ENCODE peak calls at places on chromosomes 11 and 22, in five cellular contexts. W, T, V, H and L are unnamed samples.

GRCh38 chr22:28560005-28560742 is 119.5 kb downstream of the TTC28 start:
- DNase-seq in W (no peak), T (no peak), V (no peak), H (peak), L (no peak)

GRCh38 chr11:5297671-5298070 is 4.1 kb downstream of the OR51B4 start:
- DNase-seq in W (no peak), T (no peak), V (no peak), H (no peak), L (no peak)

GRCh38 chr22:22925795-22926358 is 38.3 kb downstream of the IGLL5 start:
- DNase-seq in W (no peak), T (no peak), V (no peak), H (no peak), L (no peak)

GRCh38 chr11:75196426-75196825 is 44.1 kb upstream of the TPBGL start:
- DNase-seq in W (no peak), T (no peak), V (no peak), H (no peak), L (no peak)

GRCh38 chr11:124070906-124071621 is 29.9 kb upstream of the OR10G7 start:
- DNase-seq in W (no peak), T (peak), V (peak), H (peak), L (peak)

GRCh38 chr11:44943118-44943517 is 7.6 kb downstream of the TP53I11 start:
- DNase-seq in W (no peak), T (no peak), V (no peak), H (no peak), L (peak)

GRCh38 chr22:44431256-44431655 is 66.8 kb downstream of the RTL6 start:
- DNase-seq in W (no peak), T (no peak), V (no peak), H (no peak), L (no peak)

GRCh38 chr11:115317428-115318185 is 186.6 kb downstream of the CADM1 start:
- DNase-seq in W (no peak), T (no peak), V (no peak), H (no peak), L (no peak)

GRCh38 chr22:44202261-44202789 is 21.6 kb downstream of the PARVG start:
- DNase-seq in W (no peak), T (no peak), V (no peak), H (peak), L (no peak)

GRCh38 chr11:65057526-65057925 is 827 bp downstream of the NAALADL1 start:
- DNase-seq in W (no peak), T (no peak), V (no peak), H (no peak), L (no peak)

GRCh38 chr11:83641511-83641910 is 355.3 kb upstream of the CCDC90B start:
- DNase-seq in W (no peak), T (peak), V (no peak), H (no peak), L (no peak)

GRCh38 chr22:38189104-38189503 is 7.5 kb upstream of the PLA2G6 start:
- DNase-seq in W (no peak), T (no peak), V (no peak), H (no peak), L (no peak)

GRCh38 chr11:65651339-65651588 is 11.5 kb downstream of the RELA start:
- DNase-seq in W (no peak), T (no peak), V (no peak), H (no peak), L (no peak)

GRCh38 chr11:67002921-67003411 is 20.0 kb upstream of the SYT12 start:
- DNase-seq in W (no peak), T (no peak), V (no peak), H (no peak), L (no peak)

GRCh38 chr22:44359496-44360110 is 46.9 kb upstream of the SHISAL1 start:
- DNase-seq in W (no peak), T (no peak), V (no peak), H (no peak), L (no peak)

GRCh38 chr11:8258289-8258688 is 5.4 kb downstream of the LMO1 start:
- DNase-seq in W (no peak), T (no peak), V (no peak), H (no peak), L (no peak)

GRCh38 chr11:123033895-123034294 is 28.0 kb downstream of the HSPA8 start:
- DNase-seq in W (no peak), T (peak), V (no peak), H (no peak), L (no peak)

GRCh38 chr11:75303544-75304224 is 47.8 kb downstream of the ARRB1 start:
- DNase-seq in W (no peak), T (no peak), V (no peak), H (no peak), L (no peak)

GRCh38 chr11:71253794-71254193 is 1.4 kb upstream of the SHANK2 start:
- DNase-seq in W (no peak), T (no peak), V (no peak), H (no peak), L (no peak)

GRCh38 chr22:38262051-38262795 is 10.6 kb downstream of the TMEM184B start:
- DNase-seq in W (no peak), T (peak), V (no peak), H (no peak), L (peak)

GRCh38 chr11:111944139-111944538 is 7.0 kb downstream of the DIXDC1 start:
- DNase-seq in W (no peak), T (no peak), V (no peak), H (peak), L (no peak)

GRCh38 chr11:65086809-65087208 is 2.8 kb downstream of the ZFPL1 start:
- DNase-seq in W (no peak), T (no peak), V (no peak), H (no peak), L (no peak)

GRCh38 chr22:37982938-37983859 is 1.2 kb downstream of the SOX10 start:
- DNase-seq in W (no peak), T (peak), V (peak), H (no peak), L (no peak)

GRCh38 chr11:61999141-61999975 is 31.9 kb upstream of the FTH1 start:
- DNase-seq in W (no peak), T (no peak), V (no peak), H (no peak), L (no peak)

GRCh38 chr11:64817476-64817875 is 7.1 kb upstream of the MEN1 start:
- DNase-seq in W (no peak), T (no peak), V (no peak), H (no peak), L (no peak)

GRCh38 chr11:118838905-118839553 is 44.7 kb upstream of the CXCR5 start:
- DNase-seq in W (no peak), T (no peak), V (no peak), H (no peak), L (no peak)

GRCh38 chr11:134466035-134466908 is 54.2 kb upstream of the B3GAT1 start:
- DNase-seq in W (no peak), T (peak), V (peak), H (no peak), L (no peak)

GRCh38 chr22:49807780-49808708 is 19.6 kb downstream of the BRD1 start:
- DNase-seq in W (no peak), T (no peak), V (no peak), H (no peak), L (no peak)

GRCh38 chr11:107473797-107474196 is 16.2 kb upstream of the CWF19L2 start:
- DNase-seq in W (no peak), T (no peak), V (no peak), H (no peak), L (no peak)

GRCh38 chr11:134658481-134659080 is 246.5 kb upstream of the B3GAT1 start:
- DNase-seq in W (no peak), T (no peak), V (no peak), H (no peak), L (no peak)

GRCh38 chr22:37079668-37080171 is 28.2 kb downstream of the KCTD17 start:
- DNase-seq in W (no peak), T (no peak), V (no peak), H (peak), L (no peak)

GRCh38 chr11:125166347-125166841 is 1.8 kb downstream of the PKNOX2 start:
- DNase-seq in W (no peak), T (peak), V (peak), H (peak), L (no peak)

GRCh38 chr11:117618956-117619355 is 178.1 kb downstream of the DSCAML1 start:
- DNase-seq in W (no peak), T (peak), V (no peak), H (no peak), L (no peak)

GRCh38 chr11:79932612-79933011 is 491.8 kb upstream of the TENM4 start:
- DNase-seq in W (no peak), T (no peak), V (no peak), H (no peak), L (no peak)

GRCh38 chr11:10322830-10323792 is 18.2 kb downstream of the ADM start:
- DNase-seq in W (no peak), T (peak), V (no peak), H (peak), L (no peak)

GRCh38 chr11:95714853-95715776 is 74.5 kb downstream of the FAM76B start:
- DNase-seq in W (no peak), T (no peak), V (no peak), H (no peak), L (no peak)

GRCh38 chr22:42949159-42949558 is 65.8 kb downstream of the PACSIN2 start:
- DNase-seq in W (no peak), T (no peak), V (no peak), H (peak), L (no peak)
- TF ChIP-seq CTCF in W (no peak), T (no peak), V (no peak), H (no peak), L (no peak)

GRCh38 chr11:126310229-126310991 is 6.5 kb downstream of the DCPS start:
- DNase-seq in W (peak), T (peak), V (peak), H (peak), L (peak)

GRCh38 chr11:126308271-126308671 is 4.4 kb downstream of the DCPS start:
- DNase-seq in W (no peak), T (no peak), V (no peak), H (no peak), L (no peak)

GRCh38 chr11:126305699-126306098 is 1.8 kb downstream of the DCPS start:
- DNase-seq in W (no peak), T (no peak), V (no peak), H (no peak), L (no peak)

GRCh38 chr11:126304457-126305072 is 705 bp downstream of the DCPS start:
- DNase-seq in W (no peak), T (no peak), V (no peak), H (no peak), L (no peak)

DNA sequence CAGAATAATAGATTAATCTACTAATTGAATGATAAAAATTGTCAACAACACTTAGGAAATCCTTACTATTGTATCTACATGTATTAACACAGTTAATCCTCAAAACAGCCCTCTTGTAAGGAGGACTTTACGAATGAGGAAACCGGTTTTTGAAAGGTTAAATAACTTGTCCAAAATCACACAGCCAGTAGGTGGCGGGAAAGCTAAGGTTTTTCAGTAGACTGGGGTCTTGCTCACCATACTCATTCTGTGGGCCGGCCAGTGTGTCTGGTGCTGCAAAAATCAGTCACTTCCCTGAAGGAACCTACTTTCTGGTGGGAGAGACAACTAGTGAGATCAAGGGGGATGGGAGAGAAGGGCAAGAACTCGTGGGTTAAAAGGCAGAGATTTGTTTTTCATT is 3.8 kb downstream of the DCPS start:
- DNase-seq in W (no peak), T (peak), V (peak), H (peak), L (no peak)
- TF ChIP-seq CTCF in W (no peak), T (peak), V (peak), H (peak), L (no peak)

DNA sequence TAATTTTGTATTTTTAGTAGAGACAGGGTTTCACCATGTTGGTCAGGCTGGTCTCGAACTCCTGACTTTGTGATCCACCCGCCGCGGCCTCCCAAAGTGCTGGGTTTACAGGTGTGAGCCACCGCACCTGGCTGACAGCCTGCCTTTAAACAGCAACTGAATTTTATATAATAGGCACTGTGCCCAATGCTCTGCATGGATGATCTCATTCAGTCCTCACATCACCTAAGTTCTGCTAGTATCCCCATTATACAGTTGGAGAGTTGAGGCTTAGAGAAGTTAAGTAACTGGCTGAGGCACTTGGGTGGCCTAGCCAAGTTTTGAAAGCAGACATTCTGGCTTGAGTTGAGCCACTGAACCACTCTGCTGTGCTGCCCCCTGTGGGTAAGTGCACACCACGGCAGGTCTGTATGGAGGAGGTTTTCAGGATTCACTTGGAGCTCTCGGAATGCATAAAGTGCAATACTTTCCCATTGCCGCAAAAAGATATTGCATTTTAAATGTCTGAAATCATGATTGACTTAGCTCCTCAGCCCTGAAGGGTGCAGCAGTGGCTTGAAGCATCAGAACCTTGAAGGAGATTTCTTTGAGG is 112.4 kb downstream of the LDLRAD3 start:
- DNase-seq in W (no peak), T (peak), V (peak), H (no peak), L (no peak)
- TF ChIP-seq CTCF in W (peak), T (peak), V (peak), H (peak), L (no peak)

GRCh38 chr11:109037856-109038780 is 373.2 kb downstream of the DDX10 start:
- DNase-seq in W (no peak), T (peak), V (no peak), H (peak), L (no peak)

GRCh38 chr11:109043318-109043717 is 378.4 kb downstream of the DDX10 start:
- DNase-seq in W (no peak), T (no peak), V (no peak), H (no peak), L (no peak)

GRCh38 chr11:109039611-109040010 is 374.7 kb downstream of the DDX10 start:
- DNase-seq in W (no peak), T (no peak), V (no peak), H (no peak), L (no peak)

GRCh38 chr11:109041876-109042275 is 377.0 kb downstream of the DDX10 start:
- DNase-seq in W (no peak), T (no peak), V (no peak), H (no peak), L (no peak)

GRCh38 chr11:109040303-109040702 is 375.4 kb downstream of the DDX10 start:
- DNase-seq in W (no peak), T (peak), V (no peak), H (no peak), L (no peak)
- TF ChIP-seq CTCF in W (no peak), T (peak), V (no peak), H (peak), L (no peak)

GRCh38 chr11:31340903-31341572 is 28.5 kb downstream of the DCDC1 start:
- DNase-seq in W (no peak), T (peak), V (no peak), H (peak), L (no peak)
- TF ChIP-seq CTCF in W (no peak), T (peak), V (peak), H (peak), L (no peak)

GRCh38 chr22:31575190-31575589 is 78.9 kb downstream of the SFI1 start:
- DNase-seq in W (no peak), T (no peak), V (no peak), H (no peak), L (no peak)

GRCh38 chr22:31577711-31578110 is 81.4 kb downstream of the SFI1 start:
- DNase-seq in W (no peak), T (no peak), V (no peak), H (no peak), L (no peak)

GRCh38 chr22:31574015-31574670 is 77.8 kb downstream of the SFI1 start:
- DNase-seq in W (no peak), T (no peak), V (no peak), H (no peak), L (no peak)

GRCh38 chr22:31569126-31569525 is 72.8 kb downstream of the SFI1 start:
- DNase-seq in W (no peak), T (no peak), V (no peak), H (no peak), L (no peak)

DNA sequence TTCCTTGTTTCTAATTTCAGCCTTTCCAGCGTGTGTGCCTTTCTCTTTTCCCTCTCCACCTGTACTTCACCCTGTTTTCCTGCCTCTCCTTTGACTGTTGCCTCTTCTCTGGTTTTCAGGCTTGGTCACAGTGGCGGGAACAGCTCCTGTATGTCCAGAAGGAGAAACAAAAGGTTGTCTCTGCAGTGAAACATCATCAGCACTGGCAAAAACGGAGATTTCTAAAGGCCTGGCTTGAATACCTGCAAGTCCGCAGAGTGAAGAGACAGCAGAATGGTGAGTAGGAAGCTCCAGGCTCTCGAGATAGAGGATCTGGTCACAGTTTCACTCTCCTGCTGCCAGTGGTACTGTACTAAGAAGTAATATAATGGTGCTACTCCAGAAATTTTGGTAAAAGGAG is 76.6 kb downstream of the SFI1 start:
- DNase-seq in W (no peak), T (no peak), V (no peak), H (no peak), L (no peak)
- TF ChIP-seq CTCF in W (no peak), T (no peak), V (no peak), H (no peak), L (no peak)

DNA sequence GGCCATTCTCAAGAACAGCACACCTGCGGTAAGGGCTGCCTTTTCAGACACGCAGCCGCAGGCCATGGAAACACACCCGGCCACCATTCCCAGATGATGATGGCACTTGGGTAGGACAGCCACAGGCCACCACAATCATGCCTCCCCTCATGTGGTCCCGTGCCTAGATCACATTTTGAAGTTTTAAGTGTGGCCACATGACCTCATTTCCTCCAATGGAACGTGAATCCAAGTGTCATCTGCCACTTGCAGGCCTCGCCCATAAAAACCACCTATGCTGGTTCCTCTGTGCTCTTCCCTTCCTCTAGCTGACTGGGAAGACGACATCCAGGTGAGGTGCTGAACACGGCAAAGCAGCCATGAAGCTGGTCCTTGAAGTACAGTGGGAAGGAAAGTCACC is 44.6 kb upstream of the SLC25A1 start:
- DNase-seq in W (no peak), T (no peak), V (no peak), H (no peak), L (no peak)
- TF ChIP-seq CTCF in W (no peak), T (no peak), V (no peak), H (no peak), L (no peak)

DNA sequence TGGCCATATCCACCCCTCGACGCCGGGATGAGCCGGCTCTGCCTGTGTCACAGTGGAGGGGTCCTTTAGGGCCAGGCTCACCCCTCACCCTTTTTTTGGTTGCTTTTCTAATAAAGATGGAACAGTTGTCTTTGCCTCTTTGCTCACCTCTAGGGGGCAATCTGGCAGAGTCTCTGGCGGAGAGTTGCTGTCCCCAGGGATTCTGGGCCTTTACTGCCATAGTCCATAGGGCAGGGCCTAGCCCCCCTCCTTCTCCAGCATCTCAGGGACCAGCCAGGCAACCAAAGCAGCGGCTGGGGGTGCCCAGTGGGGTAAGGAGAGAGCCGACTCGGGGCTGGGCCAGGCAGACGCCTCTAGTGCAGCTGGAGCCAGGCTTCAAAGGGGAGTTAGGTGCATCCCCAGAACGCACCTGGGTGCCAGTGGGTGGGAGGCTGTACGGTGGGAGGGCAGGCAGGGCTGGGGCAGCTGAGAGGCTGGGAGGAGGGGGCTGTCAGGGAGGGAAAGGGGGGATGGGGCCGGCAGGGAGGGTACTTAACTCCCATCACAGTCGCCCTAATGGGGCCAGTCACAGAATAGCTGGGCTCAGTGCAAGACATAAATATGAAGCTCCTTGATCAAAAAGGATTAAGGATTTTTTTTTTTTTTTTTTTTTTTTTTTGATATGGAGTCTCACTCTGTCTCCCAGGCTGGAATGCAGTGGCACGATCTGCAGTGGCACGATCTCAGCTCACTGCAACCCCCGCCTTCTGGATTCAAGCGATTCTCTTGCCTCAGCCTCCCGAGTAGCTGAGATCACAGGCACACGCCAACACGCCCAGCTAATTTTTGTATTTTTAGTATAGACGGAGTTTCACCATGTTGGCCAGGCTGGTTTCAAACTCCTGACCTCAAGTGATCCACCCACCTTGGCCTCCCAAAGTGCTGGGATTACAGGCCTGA is 2.5 kb upstream of the SUSD2 start:
- DNase-seq in W (no peak), T (peak), V (no peak), H (no peak), L (no peak)
- TF ChIP-seq CTCF in W (peak), T (peak), V (peak), H (peak), L (no peak)